ENCODE peak calls at places on chromosomes 7 and 10, in five cellular contexts. S, B, H, I and U are unnamed samples.

GRCh38 chr7:8115547-8116402 is 146.2 kb downstream of the ICA1 start:
- DNase-seq in S (no peak), B (no peak), H (no peak), I (no peak), U (no peak)

GRCh38 chr7:148802101-148802493 is 82.0 kb downstream of the EZH2 start:
- DNase-seq in S (no peak), B (no peak), H (no peak), I (no peak), U (no peak)

GRCh38 chr10:33157108-33157507 is 177.4 kb downstream of the NRP1 start:
- DNase-seq in S (no peak), B (peak; percentile 68), H (no peak), I (no peak), U (peak; percentile 56)

GRCh38 chr7:150566123-150566522 is 1.1 kb upstream of the GIMAP4 start:
- DNase-seq in S (no peak), B (no peak), H (no peak), I (no peak), U (no peak)

GRCh38 chr7:136687693-136688322 is 180.6 kb upstream of the CHRM2 start:
- DNase-seq in S (peak; percentile 5), B (peak; percentile 39), H (no peak), I (no peak), U (peak; percentile 43)

GRCh38 chr7:92279429-92280031 is 33.8 kb downstream of the ANKIB1 start:
- DNase-seq in S (no peak), B (no peak), H (no peak), I (no peak), U (no peak)

GRCh38 chr7:143299840-143300239 is 11.7 kb downstream of the CASP2 start:
- DNase-seq in S (peak; percentile 20), B (no peak), H (no peak), I (no peak), U (peak; percentile 25)

GRCh38 chr10:67818323-67818722 is 19.7 kb downstream of the DNAJC12 start:
- DNase-seq in S (no peak), B (peak; percentile 44), H (no peak), I (no peak), U (peak; percentile 20)

GRCh38 chr7:94276797-94277196 is 117.9 kb upstream of the COL1A2 start:
- DNase-seq in S (peak; percentile 21), B (peak; percentile 59), H (peak; percentile 13), I (no peak), U (peak; percentile 52)

GRCh38 chr10:105718207-105718995 is 1077.3 kb downstream of the SORCS3 start:
- DNase-seq in S (no peak), B (no peak), H (no peak), I (no peak), U (no peak)

GRCh38 chr7:65239707-65240352 is 133.8 kb upstream of the ZNF92 start:
- DNase-seq in S (peak; percentile 26), B (no peak), H (no peak), I (peak; percentile 54), U (peak; percentile 12)

GRCh38 chr7:69434350-69434749 is 163.9 kb upstream of the AUTS2 start:
- DNase-seq in S (no peak), B (no peak), H (no peak), I (no peak), U (no peak)